ENCODE peak calls at places on chromosomes 2 and 18, in eight cellular contexts. One of them, this sample, is unnamed. For H3K27me3, the result is how much of the 10 kb centered on the place peaks cover.

GRCh38 chr2:136129601-136130000 is 11.7 kb upstream of the CXCR4 start:
- DNase-seq in breast epithelium: no peak
- DNase-seq in testis: no peak
- DNase-seq in endodermal cell: no peak
- DNase-seq in hepatocyte: no peak
- DNase-seq in tibial artery: no peak
- DNase-seq in adrenal gland: no peak
- DNase-seq in prostate gland: no peak
- DNase-seq in this sample: no peak

GRCh38 chr2:8144131-8144631 is 537.7 kb upstream of the ID2 start:
- DNase-seq in endodermal cell: no peak
- DNase-seq in hepatocyte: no peak
- DNase-seq in adrenal gland: no peak
- DNase-seq in breast epithelium: no peak
- DNase-seq in tibial artery: no peak
- DNase-seq in prostate gland: no peak
- DNase-seq in testis: no peak
- DNase-seq in this sample: no peak

GRCh38 chr18:50836521-50836957 is 16.7 kb upstream of the MRO start:
- DNase-seq in adrenal gland: no peak
- DNase-seq in tibial artery: no peak
- DNase-seq in testis: no peak
- DNase-seq in endodermal cell: no peak
- DNase-seq in hepatocyte: no peak
- DNase-seq in prostate gland: no peak
- DNase-seq in breast epithelium: no peak
- DNase-seq in this sample: no peak

GRCh38 chr18:55337908-55338521 is 250.0 kb downstream of the TCF4 start:
- DNase-seq in breast epithelium: no peak
- DNase-seq in hepatocyte: no peak
- DNase-seq in endodermal cell: no peak
- DNase-seq in testis: no peak
- DNase-seq in adrenal gland: peak
- DNase-seq in tibial artery: peak
- DNase-seq in prostate gland: no peak
- DNase-seq in this sample: no peak

GRCh38 chr2:101883860-101884259 is 107.9 kb upstream of the IL1R2 start:
- DNase-seq in tibial artery: no peak
- DNase-seq in breast epithelium: no peak
- DNase-seq in hepatocyte: peak
- DNase-seq in testis: no peak
- DNase-seq in endodermal cell: no peak
- DNase-seq in prostate gland: peak
- DNase-seq in adrenal gland: peak
- DNase-seq in this sample: no peak

GRCh38 chr2:24873619-24874018 is 46.4 kb downstream of the ADCY3 start:
- DNase-seq in tibial artery: no peak
- DNase-seq in hepatocyte: no peak
- DNase-seq in adrenal gland: no peak
- DNase-seq in endodermal cell: no peak
- DNase-seq in testis: no peak
- DNase-seq in breast epithelium: peak
- DNase-seq in prostate gland: no peak
- DNase-seq in this sample: no peak

GRCh38 chr2:222904557-222905258 is 43.9 kb downstream of the ACSL3 start:
- DNase-seq in breast epithelium: no peak
- DNase-seq in endodermal cell: no peak
- DNase-seq in prostate gland: no peak
- DNase-seq in tibial artery: no peak
- DNase-seq in testis: no peak
- DNase-seq in hepatocyte: no peak
- DNase-seq in adrenal gland: no peak
- DNase-seq in this sample: no peak

GRCh38 chr2:20080839-20081348 is 29.5 kb upstream of the LAPTM4A start:
- DNase-seq in testis: no peak
- DNase-seq in adrenal gland: no peak
- DNase-seq in prostate gland: no peak
- DNase-seq in breast epithelium: no peak
- DNase-seq in tibial artery: no peak
- DNase-seq in hepatocyte: no peak
- DNase-seq in endodermal cell: peak
- DNase-seq in this sample: no peak

GRCh38 chr2:69776886-69777777 is 35.2 kb downstream of the ANXA4 start:
- DNase-seq in endodermal cell: no peak
- DNase-seq in tibial artery: no peak
- DNase-seq in adrenal gland: no peak
- DNase-seq in prostate gland: no peak
- DNase-seq in hepatocyte: peak
- DNase-seq in testis: no peak
- DNase-seq in breast epithelium: no peak
- DNase-seq in this sample: no peak

GRCh38 chr18:22606563-22607283 is 189.0 kb upstream of the CTAGE1 start:
- DNase-seq in breast epithelium: no peak
- DNase-seq in prostate gland: no peak
- DNase-seq in tibial artery: peak
- DNase-seq in endodermal cell: peak
- DNase-seq in testis: no peak
- DNase-seq in adrenal gland: no peak
- DNase-seq in hepatocyte: peak
- DNase-seq in this sample: no peak

GRCh38 chr2:227939271-227940027 is 68.0 kb downstream of the DAW1 start:
- DNase-seq in hepatocyte: peak
- DNase-seq in prostate gland: no peak
- DNase-seq in endodermal cell: peak
- DNase-seq in adrenal gland: peak
- DNase-seq in breast epithelium: no peak
- DNase-seq in tibial artery: no peak
- DNase-seq in testis: peak
- DNase-seq in this sample: no peak

GRCh38 chr2:241935314-241935713 is 65.8 kb downstream of the RTP5 start:
- DNase-seq in hepatocyte: no peak
- DNase-seq in breast epithelium: no peak
- DNase-seq in tibial artery: no peak
- DNase-seq in testis: no peak
- DNase-seq in adrenal gland: no peak
- DNase-seq in endodermal cell: no peak
- DNase-seq in prostate gland: no peak
- DNase-seq in this sample: no peak

GRCh38 chr2:2048461-2048860 is 282.6 kb downstream of the MYT1L start:
- DNase-seq in endodermal cell: no peak
- DNase-seq in tibial artery: no peak
- DNase-seq in testis: no peak
- DNase-seq in breast epithelium: no peak
- DNase-seq in adrenal gland: no peak
- DNase-seq in prostate gland: no peak
- DNase-seq in hepatocyte: no peak
- DNase-seq in this sample: no peak
- H3K27ac ChIP-seq in endodermal cell: no peak
- H3K27ac ChIP-seq in tibial artery: no peak
- H3K27ac ChIP-seq in testis: no peak
- H3K27ac ChIP-seq in breast epithelium: no peak
- H3K27ac ChIP-seq in adrenal gland: no peak
- H3K27ac ChIP-seq in prostate gland: no peak
- H3K27ac ChIP-seq in hepatocyte: no peak
- H3K27ac ChIP-seq in this sample: no peak

DNA sequence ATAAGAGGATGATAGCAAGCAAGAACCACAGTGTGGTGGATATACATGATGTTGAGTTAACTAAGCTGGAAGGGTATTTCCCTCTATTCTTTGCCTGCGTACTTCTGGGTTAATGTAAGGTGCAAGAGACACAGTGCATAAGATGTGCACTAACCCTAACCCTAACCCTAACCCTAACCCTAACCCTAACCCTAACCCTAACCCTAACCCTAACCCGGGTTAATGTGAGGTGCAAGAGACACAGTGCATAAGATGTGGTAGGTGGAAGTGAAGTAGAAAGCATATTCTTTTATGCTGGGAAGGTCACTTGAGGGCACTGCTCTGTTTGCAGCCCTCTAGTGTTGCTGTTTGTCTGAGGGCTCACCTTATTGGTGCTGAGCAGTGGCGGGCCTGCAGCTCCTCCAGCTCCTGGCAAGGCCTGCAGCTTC is 181.5 kb upstream of the ITGA4 start:
- DNase-seq in testis: no peak
- DNase-seq in tibial artery: no peak
- DNase-seq in adrenal gland: no peak
- DNase-seq in prostate gland: no peak
- DNase-seq in endodermal cell: peak
- DNase-seq in breast epithelium: no peak
- DNase-seq in hepatocyte: no peak
- DNase-seq in this sample: no peak
- TF ChIP-seq CTCF in testis: no peak
- TF ChIP-seq CTCF in tibial artery: no peak
- TF ChIP-seq CTCF in adrenal gland: no peak
- TF ChIP-seq CTCF in prostate gland: no peak
- TF ChIP-seq CTCF in endodermal cell: peak
- TF ChIP-seq CTCF in breast epithelium: no peak
- TF ChIP-seq CTCF in hepatocyte: no peak
- TF ChIP-seq CTCF in this sample: no peak

GRCh38 chr2:39708003-39708402 is 42.3 kb downstream of the TMEM178A start:
- DNase-seq in hepatocyte: no peak
- DNase-seq in prostate gland: no peak
- DNase-seq in endodermal cell: no peak
- DNase-seq in testis: no peak
- DNase-seq in breast epithelium: no peak
- DNase-seq in tibial artery: no peak
- DNase-seq in adrenal gland: no peak
- DNase-seq in this sample: no peak

GRCh38 chr2:39705638-39706037 is 39.9 kb downstream of the TMEM178A start:
- DNase-seq in breast epithelium: no peak
- DNase-seq in prostate gland: no peak
- DNase-seq in hepatocyte: no peak
- DNase-seq in adrenal gland: no peak
- DNase-seq in endodermal cell: no peak
- DNase-seq in testis: no peak
- DNase-seq in tibial artery: no peak
- DNase-seq in this sample: no peak

GRCh38 chr2:39704540-39704939 is 38.8 kb downstream of the TMEM178A start:
- DNase-seq in endodermal cell: no peak
- DNase-seq in prostate gland: no peak
- DNase-seq in breast epithelium: no peak
- DNase-seq in hepatocyte: no peak
- DNase-seq in testis: no peak
- DNase-seq in tibial artery: no peak
- DNase-seq in adrenal gland: no peak
- DNase-seq in this sample: no peak

GRCh38 chr2:39706945-39707344 is 41.2 kb downstream of the TMEM178A start:
- DNase-seq in prostate gland: no peak
- DNase-seq in tibial artery: no peak
- DNase-seq in breast epithelium: no peak
- DNase-seq in adrenal gland: no peak
- DNase-seq in testis: no peak
- DNase-seq in hepatocyte: no peak
- DNase-seq in endodermal cell: no peak
- DNase-seq in this sample: no peak

GRCh38 chr2:39706350-39706749 is 40.6 kb downstream of the TMEM178A start:
- DNase-seq in endodermal cell: no peak
- DNase-seq in breast epithelium: no peak
- DNase-seq in testis: no peak
- DNase-seq in tibial artery: no peak
- DNase-seq in hepatocyte: no peak
- DNase-seq in prostate gland: no peak
- DNase-seq in adrenal gland: no peak
- DNase-seq in this sample: no peak
- H3K27me3 ChIP-seq in endodermal cell: under half
- H3K27me3 ChIP-seq in breast epithelium: under half
- H3K27me3 ChIP-seq in testis: under half
- H3K27me3 ChIP-seq in tibial artery: under half
- H3K27me3 ChIP-seq in hepatocyte: under half
- H3K27me3 ChIP-seq in prostate gland: under half
- H3K27me3 ChIP-seq in adrenal gland: under half
- H3K27me3 ChIP-seq in this sample: under half

GRCh38 chr2:62287335-62287734 is 91.4 kb downstream of the B3GNT2 start:
- DNase-seq in testis: no peak
- DNase-seq in endodermal cell: no peak
- DNase-seq in prostate gland: no peak
- DNase-seq in hepatocyte: no peak
- DNase-seq in tibial artery: no peak
- DNase-seq in breast epithelium: no peak
- DNase-seq in adrenal gland: no peak
- DNase-seq in this sample: no peak
- H3K27ac ChIP-seq in testis: no peak
- H3K27ac ChIP-seq in endodermal cell: no peak
- H3K27ac ChIP-seq in prostate gland: no peak
- H3K27ac ChIP-seq in hepatocyte: no peak
- H3K27ac ChIP-seq in tibial artery: no peak
- H3K27ac ChIP-seq in breast epithelium: no peak
- H3K27ac ChIP-seq in adrenal gland: no peak
- H3K27ac ChIP-seq in this sample: no peak

GRCh38 chr2:111663471-111663951 is 220.5 kb downstream of the ANAPC1 start:
- DNase-seq in breast epithelium: no peak
- DNase-seq in testis: no peak
- DNase-seq in adrenal gland: no peak
- DNase-seq in prostate gland: no peak
- DNase-seq in tibial artery: no peak
- DNase-seq in hepatocyte: peak
- DNase-seq in endodermal cell: peak
- DNase-seq in this sample: no peak
- TF ChIP-seq CTCF in breast epithelium: no peak
- TF ChIP-seq CTCF in testis: no peak
- TF ChIP-seq CTCF in adrenal gland: no peak
- TF ChIP-seq CTCF in prostate gland: no peak
- TF ChIP-seq CTCF in tibial artery: no peak
- TF ChIP-seq CTCF in hepatocyte: peak
- TF ChIP-seq CTCF in endodermal cell: peak
- TF ChIP-seq CTCF in this sample: no peak

This sample was measured in CD4-positive, alpha-beta T cell.